ENCODE peak calls at places on chromosomes 11 and 22, in seven cellular contexts. E, S, C, J, Y, Q and B are unnamed samples.

GRCh38 chr11:64650923-64651523 is 60.0 kb downstream of the SLC22A12 start:
- DNase-seq in C (peak; percentile 19), E (no peak), Q (no peak), J (peak; percentile 50), S (peak; percentile 8), Y (no peak), B (peak; percentile 44)

GRCh38 chr11:126990716-126991480 is 9.7 kb downstream of the KIRREL3 start:
- DNase-seq in Q (no peak), S (no peak), J (no peak), Y (no peak), C (peak; percentile 40), E (no peak), B (peak; percentile 10)

GRCh38 chr11:103947566-103947919 is 88.9 kb upstream of the DDI1 start:
- DNase-seq in S (peak; percentile 62), Y (no peak), Q (no peak), C (peak; percentile 58), J (no peak), E (no peak), B (peak; percentile 75)

GRCh38 chr22:40628354-40629042 is 8.0 kb downstream of the MRTFA start:
- DNase-seq in J (no peak), C (peak; percentile 61), Y (no peak), Q (peak; percentile 29), E (no peak), S (peak; percentile 52), B (peak; percentile 63)

GRCh38 chr11:128949791-128950454 is 7.3 kb upstream of the TP53AIP1 start:
- DNase-seq in J (no peak), E (no peak), C (no peak), S (peak; percentile 59), Q (no peak), Y (no peak), B (peak; percentile 25)

GRCh38 chr22:50085211-50085999 is at the start of gene MLC1:
- DNase-seq in S (peak; percentile 4), Q (no peak), E (no peak), C (peak; percentile 25), Y (no peak), J (no peak), B (peak; percentile 85)

GRCh38 chr11:6531267-6531752 is 34.2 kb downstream of the DNHD1 start:
- DNase-seq in E (no peak), S (peak; percentile 59), J (peak; percentile 57), C (peak; percentile 52), Q (no peak), Y (no peak), B (peak; percentile 71)

GRCh38 chr22:17847360-17848078 is 73.2 kb upstream of the BID start:
- DNase-seq in S (no peak), E (no peak), Y (no peak), Q (no peak), C (no peak), J (no peak), B (no peak)

GRCh38 chr11:29448246-29448877 is 568.5 kb downstream of the KCNA4 start:
- DNase-seq in Q (no peak), J (peak; percentile 22), E (no peak), Y (no peak), C (peak; percentile 25), S (peak; percentile 5), B (peak; percentile 69)

GRCh38 chr11:18650859-18651557 is 16.9 kb upstream of the SPTY2D1 start:
- DNase-seq in S (peak; percentile 82), C (peak; percentile 69), J (peak; percentile 80), Q (no peak), E (no peak), Y (no peak), B (peak; percentile 83)

GRCh38 chr22:48477031-48477721 is 1350.5 kb downstream of the BRD1 start:
- DNase-seq in S (no peak), Q (peak; percentile 64), J (no peak), Y (no peak), E (no peak), C (no peak), B (no peak)

GRCh38 chr11:80307676-80308075 is 866.8 kb upstream of the TENM4 start:
- DNase-seq in E (no peak), J (no peak), S (no peak), C (no peak), Q (no peak), Y (no peak), B (no peak)

GRCh38 chr11:77202941-77203900 is 75.2 kb downstream of the MYO7A start:
- DNase-seq in E (peak; percentile 47), J (no peak), Y (peak; percentile 11), C (no peak), S (no peak), Q (peak; percentile 55), B (no peak)

GRCh38 chr11:64655901-64656601 is 65.0 kb downstream of the SLC22A12 start:
- DNase-seq in C (peak; percentile 27), E (no peak), Q (no peak), S (peak; percentile 54), J (no peak), Y (no peak), B (peak; percentile 64)

GRCh38 chr11:69983897-69984438 is 94.1 kb upstream of the ANO1 start:
- DNase-seq in Q (no peak), S (no peak), C (peak; percentile 37), E (no peak), J (no peak), Y (no peak), B (no peak)

GRCh38 chr11:1238767-1239595 is 16.1 kb downstream of the MUC5B start:
- DNase-seq in E (no peak), Y (no peak), C (no peak), S (no peak), Q (no peak), J (no peak), B (no peak)

GRCh38 chr22:50206599-50206998 is 5.8 kb downstream of the SELENOO start:
- DNase-seq in Q (no peak), E (no peak), J (peak; percentile 37), C (peak; percentile 26), Y (no peak), S (peak; percentile 49), B (peak; percentile 55)

GRCh38 chr11:19499999-19500398 is 212.6 kb upstream of the NAV2 start:
- DNase-seq in E (no peak), S (peak; percentile 32), J (no peak), Q (no peak), C (peak; percentile 68), Y (no peak), B (peak; percentile 89)

GRCh38 chr22:45083659-45084305 is 74.0 kb upstream of the PHF21B start:
- DNase-seq in J (peak; percentile 18), S (peak; percentile 43), E (no peak), Y (no peak), C (peak; percentile 81), Q (no peak), B (peak; percentile 78)

GRCh38 chr22:31343235-31344191 is 2.6 kb downstream of the PATZ1 start:
- DNase-seq in Q (peak; percentile 77), E (no peak), S (peak; percentile 22), C (peak; percentile 26), Y (peak; percentile 40), J (no peak), B (peak; percentile 11)

GRCh38 chr11:36385121-36385530 is 89.0 kb downstream of the PRR5L start:
- DNase-seq in J (no peak), Q (no peak), C (peak; percentile 92), E (no peak), Y (no peak), S (peak; percentile 98), B (peak; percentile 48)

GRCh38 chr11:104130161-104130560 is 33.8 kb downstream of the PDGFD start:
- DNase-seq in S (no peak), J (no peak), Q (no peak), E (no peak), C (no peak), Y (no peak), B (no peak)

GRCh38 chr22:22141771-22142591 is 102.6 kb upstream of the VPREB1 start:
- DNase-seq in J (no peak), C (no peak), S (no peak), E (no peak), Q (no peak), Y (no peak), B (no peak)

GRCh38 chr11:132402056-132402684 is 1031.8 kb downstream of the NTM start:
- DNase-seq in C (peak; percentile 51), Y (no peak), S (peak; percentile 6), J (peak; percentile 0), E (no peak), Q (no peak), B (peak; percentile 38)

GRCh38 chr22:48838846-48839730 is 988.6 kb downstream of the BRD1 start:
- DNase-seq in S (no peak), E (no peak), Q (peak; percentile 51), J (no peak), Y (no peak), C (no peak), B (no peak)

GRCh38 chr11:61956191-61957027 is 6.3 kb downstream of the BEST1 start:
- DNase-seq in J (no peak), Y (peak; percentile 8), C (no peak), S (no peak), Q (peak; percentile 55), E (no peak), B (no peak)
- H3K4me3 ChIP-seq in J (no peak overlapping the region), Y (no peak overlapping the region), C (no peak overlapping the region), S (no peak overlapping the region), Q (peak overlapping the region; percentile 50), E (no peak overlapping the region), B (no peak overlapping the region)

DNA sequence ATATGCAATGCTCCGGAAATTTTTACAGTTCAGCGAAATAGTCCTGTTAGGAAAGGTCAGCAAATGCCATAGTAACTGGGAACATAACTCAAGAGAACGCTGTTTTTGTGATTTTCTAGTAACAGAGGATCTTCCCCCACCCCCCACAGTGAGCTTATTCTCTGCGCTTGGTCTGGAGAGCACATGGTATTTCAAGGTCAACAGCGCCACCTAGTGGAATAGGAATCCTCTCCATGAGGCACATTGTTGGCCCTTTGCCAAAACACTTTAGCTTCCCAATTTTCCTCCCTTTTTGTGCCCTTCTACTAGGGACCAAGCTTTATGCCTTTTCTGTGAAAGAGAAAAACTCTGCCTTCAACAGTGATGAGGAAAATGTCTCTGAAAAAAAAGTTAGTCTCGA is 13.2 kb upstream of the OR4C12 start:
- DNase-seq in Q (no peak), J (peak; percentile 71), Y (no peak), S (peak; percentile 28), E (no peak), C (peak; percentile 50), B (peak; percentile 82)
- TF ChIP-seq CTCF in Q (no peak), J (peak; percentile 31), Y (no peak), S (peak; percentile 23), E (peak; percentile 52), C (peak; percentile 39), B (peak; percentile 51)

GRCh38 chr11:86372586-86372985 is 2.1 kb upstream of the CCDC81 start:
- DNase-seq in Y (no peak), J (no peak), Q (no peak), C (no peak), S (no peak), E (no peak), B (no peak)

GRCh38 chr11:86369668-86370067 is 5.0 kb upstream of the CCDC81 start:
- DNase-seq in E (no peak), Y (no peak), Q (no peak), S (no peak), C (no peak), J (no peak), B (no peak)

GRCh38 chr11:86370922-86371614 is 3.6 kb upstream of the CCDC81 start:
- DNase-seq in E (no peak), Q (no peak), S (peak; percentile 50), J (peak; percentile 22), C (peak; percentile 40), Y (no peak), B (peak; percentile 87)

GRCh38 chr11:86374121-86374520 is 566 bp upstream of the CCDC81 start:
- DNase-seq in Q (no peak), C (no peak), J (no peak), E (no peak), Y (no peak), S (no peak), B (no peak)

GRCh38 chr11:86370171-86370570 is 4.5 kb upstream of the CCDC81 start:
- DNase-seq in C (no peak), Q (no peak), Y (no peak), S (no peak), E (no peak), J (no peak), B (no peak)
- H3K4me3 ChIP-seq in C (no peak overlapping the region), Q (no peak overlapping the region), Y (no peak overlapping the region), S (no peak overlapping the region), E (no peak overlapping the region), J (no peak overlapping the region), B (no peak overlapping the region)

GRCh38 chr11:89437317-89437716 is 53.9 kb downstream of the NOX4 start:
- DNase-seq in J (no peak), E (no peak), S (no peak), Y (no peak), C (no peak), Q (no peak), B (peak; percentile 1)
- TF ChIP-seq CTCF in J (no peak), E (no peak), S (no peak), Y (no peak), C (peak; percentile 2), Q (no peak), B (no peak)